ENCODE peak calls at places on chromosomes 4 and X, in nine cellular contexts. B, F, U, C, G, D, K, R and Q are unnamed samples.

GRCh38 chrX:360496-361150 is 26.1 kb downstream of the PPP2R3B start:
- DNase-seq in R (no peak), G (no peak), D (no peak), U (no peak), K (no peak), C (no peak), B (no peak), F (no peak), Q (no peak)

GRCh38 chr4:124386648-124387047 is 325.9 kb downstream of the ANKRD50 start:
- DNase-seq in U (no peak), C (no peak), R (peak; percentile 45), F (no peak), B (no peak), K (no peak), G (no peak), D (no peak), Q (peak; percentile 19)

GRCh38 chrX:3548743-3549441 is 164.6 kb downstream of the PRKX start:
- DNase-seq in G (no peak), K (peak; percentile 22), R (peak; percentile 86), C (peak; percentile 34), B (no peak), F (no peak), U (no peak), D (peak; percentile 68), Q (no peak)

GRCh38 chr4:25330905-25331816 is 18.6 kb downstream of the ZCCHC4 start:
- DNase-seq in K (no peak), R (no peak), B (no peak), F (no peak), G (no peak), U (no peak), D (no peak), C (no peak), Q (no peak)

GRCh38 chr4:54318904-54319303 is 89.8 kb downstream of the PDGFRA start:
- DNase-seq in G (no peak), K (no peak), D (peak; percentile 44), R (peak; percentile 76), U (no peak), F (no peak), C (peak; percentile 25), B (no peak), Q (peak; percentile 46)

GRCh38 chr4:28482580-28482979 is 1621.9 kb downstream of the STIM2 start:
- DNase-seq in D (no peak), C (no peak), K (no peak), U (no peak), B (no peak), R (no peak), F (no peak), G (no peak), Q (no peak)

GRCh38 chr4:147407261-147408045 is 73.4 kb upstream of the EDNRA start:
- DNase-seq in B (no peak), U (no peak), F (no peak), G (no peak), R (peak; percentile 29), C (no peak), K (no peak), D (peak; percentile 62), Q (peak; percentile 8)

GRCh38 chr4:153409412-153409811 is 56.7 kb upstream of the TMEM131L start:
- DNase-seq in U (no peak), C (peak; percentile 32), R (peak; percentile 53), D (peak; percentile 85), G (no peak), F (no peak), K (no peak), B (no peak), Q (no peak)

GRCh38 chr4:8383451-8384160 is 56.9 kb downstream of the ACOX3 start:
- DNase-seq in C (no peak), U (no peak), G (no peak), R (peak; percentile 48), B (no peak), K (peak; percentile 65), F (no peak), D (peak; percentile 60), Q (no peak)

GRCh38 chrX:39818071-39818470 is 279.7 kb downstream of the BCOR start:
- DNase-seq in G (no peak), B (no peak), C (no peak), U (peak; percentile 38), F (no peak), D (no peak), K (no peak), R (no peak), Q (no peak)

GRCh38 chr4:1608196-1608820 is 75.8 kb downstream of the FAM53A start:
- DNase-seq in U (no peak), D (no peak), G (no peak), F (no peak), B (no peak), R (no peak), K (no peak), C (no peak), Q (no peak)

GRCh38 chr4:108109997-108110416 is 58.7 kb downstream of the LEF1 start:
- DNase-seq in G (no peak), R (no peak), C (no peak), F (no peak), U (no peak), K (no peak), D (no peak), B (no peak), Q (no peak)

GRCh38 chrX:155865193-155865592 is 16.0 kb upstream of the VAMP7 start:
- DNase-seq in G (no peak), B (no peak), R (no peak), U (no peak), D (no peak), K (no peak), F (no peak), C (no peak), Q (no peak)

GRCh38 chrX:9312922-9313867 is 151.7 kb upstream of the TBL1X start:
- DNase-seq in K (peak; percentile 75), D (no peak), B (peak; percentile 68), F (peak; percentile 89), R (no peak), U (peak; percentile 22), G (peak; percentile 60), C (no peak), Q (peak; percentile 51)

GRCh38 chr4:161767116-161767515 is 396.7 kb downstream of the FSTL5 start:
- DNase-seq in C (peak; percentile 87), K (no peak), G (no peak), D (peak; percentile 94), F (no peak), U (no peak), R (peak; percentile 15), B (no peak), Q (no peak)

GRCh38 chr4:55947912-55948725 is 626 bp upstream of the CEP135 start:
- DNase-seq in U (no peak), D (peak; percentile 95), B (peak; percentile 27), R (peak; percentile 94), C (peak; percentile 93), K (peak; percentile 22), G (peak; percentile 27), F (no peak), Q (peak; percentile 57)

GRCh38 chr4:94469221-94469784 is 17.6 kb downstream of the PDLIM5 start:
- DNase-seq in U (no peak), K (no peak), B (no peak), F (no peak), R (no peak), C (no peak), G (no peak), D (no peak), Q (no peak)

GRCh38 chr4:94468093-94468492 is 16.4 kb downstream of the PDLIM5 start:
- DNase-seq in K (no peak), B (no peak), R (no peak), D (no peak), F (no peak), G (no peak), C (no peak), U (no peak), Q (no peak)

GRCh38 chr4:94475794-94476193 is 24.1 kb downstream of the PDLIM5 start:
- DNase-seq in C (no peak), U (no peak), F (no peak), R (no peak), B (no peak), G (no peak), D (no peak), K (no peak), Q (no peak)

GRCh38 chr4:94466923-94467322 is 15.2 kb downstream of the PDLIM5 start:
- DNase-seq in B (no peak), F (no peak), K (no peak), R (no peak), C (no peak), U (no peak), D (no peak), G (no peak), Q (no peak)

GRCh38 chr4:94472056-94472826 is 20.5 kb downstream of the PDLIM5 start:
- DNase-seq in B (no peak), D (peak; percentile 92), U (no peak), R (peak; percentile 74), G (no peak), K (no peak), F (no peak), C (peak; percentile 43), Q (no peak)
- H3K4me3 ChIP-seq in B (no peak overlapping the region), D (no peak overlapping the region), U (no peak overlapping the region), R (no peak overlapping the region), G (no peak overlapping the region), K (no peak overlapping the region), F (no peak overlapping the region), C (no peak overlapping the region), Q (no peak overlapping the region)

GRCh38 chrX:96447161-96447560 is 237.5 kb upstream of the DIAPH2 start:
- DNase-seq in U (no peak), G (no peak), D (no peak), C (no peak), F (no peak), R (no peak), K (no peak), B (no peak), Q (no peak)

GRCh38 chrX:96455078-96455477 is 229.6 kb upstream of the DIAPH2 start:
- DNase-seq in C (no peak), F (no peak), B (no peak), G (no peak), U (no peak), D (no peak), K (no peak), R (no peak), Q (no peak)

GRCh38 chrX:96453139-96453538 is 231.5 kb upstream of the DIAPH2 start:
- DNase-seq in U (no peak), B (no peak), C (no peak), F (no peak), D (no peak), R (no peak), G (no peak), K (no peak), Q (no peak)
- H3K4me3 ChIP-seq in U (no peak overlapping the region), B (no peak overlapping the region), C (no peak overlapping the region), F (no peak overlapping the region), D (no peak overlapping the region), R (no peak overlapping the region), G (no peak overlapping the region), K (no peak overlapping the region), Q (no peak overlapping the region)

GRCh38 chr4:184732126-184732525 is 1.8 kb downstream of the CENPU start:
- DNase-seq in R (no peak), U (no peak), K (no peak), D (peak; percentile 52), C (peak; percentile 94), F (no peak), B (peak; percentile 37), G (no peak), Q (no peak)
- H3K4me3 ChIP-seq in R (no peak overlapping the region), U (no peak overlapping the region), K (no peak overlapping the region), D (peak overlapping the region; percentile 98), C (no peak overlapping the region), F (no peak overlapping the region), B (no peak overlapping the region), G (no peak overlapping the region), Q (peak overlapping the region; percentile 97)

DNA sequence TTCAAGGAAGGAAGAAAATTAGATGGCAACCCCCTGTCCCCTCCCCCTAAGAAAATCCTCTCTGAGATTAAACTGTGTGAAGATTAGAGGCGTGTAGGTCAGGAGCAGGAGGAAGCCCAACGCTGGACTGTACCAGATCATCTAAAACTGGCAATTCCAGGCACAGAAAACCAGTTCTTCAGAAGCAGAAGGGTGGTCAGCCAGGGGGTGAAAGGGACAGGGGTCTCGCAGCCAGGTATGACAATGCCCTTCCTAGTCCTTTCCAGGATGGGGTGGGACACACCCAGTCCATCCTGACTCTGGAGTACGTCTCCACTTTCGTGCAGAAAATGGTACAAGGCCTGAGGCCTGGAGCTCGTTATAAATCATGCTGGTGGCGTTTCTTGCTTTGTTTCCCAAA is 3.3 kb upstream of the RHOH start:
- DNase-seq in C (no peak), R (no peak), D (no peak), B (no peak), U (no peak), K (no peak), G (no peak), F (no peak), Q (no peak)
- H3K4me3 ChIP-seq in C (no peak overlapping the region), R (no peak overlapping the region), D (no peak overlapping the region), B (no peak overlapping the region), U (no peak overlapping the region), K (no peak overlapping the region), G (peak overlapping the region; percentile 59), F (no peak overlapping the region), Q (peak overlapping the region; percentile 63)